ENCODE peak calls at places on chromosomes 6 and 20, in five cellular contexts. T is CD4-positive, alpha-beta memory T cell; Z is body of pancreas; O is trophoblast cell; W is brain microvascular endothelial cell. K is an unnamed sample.

GRCh38 chr20:47024461-47024937 is 129.9 kb downstream of the EYA2 start:
- DNase-seq in T (no peak), Z (no peak), O (no peak), W (no peak), K (no peak)

GRCh38 chr6:99850841-99851240 is 143.2 kb downstream of the MCHR2 start:
- DNase-seq in T (no peak), Z (no peak), O (no peak), W (no peak), K (no peak)

GRCh38 chr20:24241466-24241865 is 228.0 kb upstream of the SYNDIG1 start:
- DNase-seq in T (no peak), Z (no peak), O (no peak), W (no peak), K (no peak)

GRCh38 chr6:84516151-84516550 is 248.2 kb downstream of the TBX18 start:
- DNase-seq in T (no peak), Z (no peak), O (no peak), W (no peak), K (no peak)

GRCh38 chr6:111892431-111892830 is 19.2 kb upstream of the FYN start:
- DNase-seq in T (no peak), Z (no peak), O (no peak), W (no peak), K (no peak)

GRCh38 chr6:170316071-170316470 is 9.5 kb downstream of the FAM120B start:
- DNase-seq in T (no peak), Z (no peak), O (peak; percentile 84), W (peak; percentile 52), K (no peak)

GRCh38 chr6:143283887-143284640 is 166.4 kb downstream of the ADAT2 start:
- DNase-seq in T (no peak), Z (no peak), O (no peak), W (no peak), K (no peak)

GRCh38 chr6:1335367-1336037 is 23.6 kb downstream of the FOXQ1 start:
- DNase-seq in T (no peak), Z (peak; percentile 87), O (peak; percentile 96), W (no peak), K (no peak)

GRCh38 chr20:34567885-34568865 is 9.7 kb downstream of the MAP1LC3A start:
- DNase-seq in T (no peak), Z (no peak), O (no peak), W (no peak), K (no peak)

GRCh38 chr6:135936606-135937005 is 85.1 kb downstream of the PDE7B start:
- DNase-seq in T (no peak), Z (no peak), O (peak; percentile 83), W (peak; percentile 95), K (no peak)

DNA sequence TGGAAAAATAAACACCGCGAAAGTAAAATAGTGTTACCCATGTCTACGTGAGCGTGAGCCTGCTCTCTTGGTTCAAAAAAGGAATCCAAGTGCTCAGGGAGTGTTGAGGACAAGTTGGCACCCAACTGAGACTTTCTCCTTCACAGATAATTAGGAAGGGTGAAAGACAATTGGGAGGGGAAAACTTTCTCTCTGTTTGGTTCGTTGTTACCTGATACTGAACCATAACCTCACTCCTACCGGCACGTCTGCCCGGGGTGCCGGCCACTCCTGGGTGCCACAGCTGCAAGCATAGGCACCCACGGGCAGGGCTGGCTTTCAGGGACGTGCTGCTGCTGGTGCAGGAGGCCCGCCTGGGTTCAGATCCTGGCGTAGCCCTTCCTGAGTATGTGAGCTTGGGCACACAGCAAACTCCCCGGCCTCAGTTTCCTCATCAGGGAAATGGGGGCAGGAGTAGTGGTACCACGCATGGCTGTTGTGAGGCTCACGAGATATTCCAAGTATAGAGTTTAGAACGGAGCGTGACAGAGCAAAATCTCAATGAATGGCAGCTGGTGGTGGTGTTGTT is 38.2 kb upstream of the PMEPA1 start:
- DNase-seq in T (no peak), Z (no peak), O (no peak), W (peak; percentile 4), K (no peak)
- H3K4me3 ChIP-seq in T (no peak overlapping the region), Z (no peak overlapping the region), O (no peak overlapping the region), W (no peak overlapping the region), K (peak overlapping the region; percentile 39)

DNA sequence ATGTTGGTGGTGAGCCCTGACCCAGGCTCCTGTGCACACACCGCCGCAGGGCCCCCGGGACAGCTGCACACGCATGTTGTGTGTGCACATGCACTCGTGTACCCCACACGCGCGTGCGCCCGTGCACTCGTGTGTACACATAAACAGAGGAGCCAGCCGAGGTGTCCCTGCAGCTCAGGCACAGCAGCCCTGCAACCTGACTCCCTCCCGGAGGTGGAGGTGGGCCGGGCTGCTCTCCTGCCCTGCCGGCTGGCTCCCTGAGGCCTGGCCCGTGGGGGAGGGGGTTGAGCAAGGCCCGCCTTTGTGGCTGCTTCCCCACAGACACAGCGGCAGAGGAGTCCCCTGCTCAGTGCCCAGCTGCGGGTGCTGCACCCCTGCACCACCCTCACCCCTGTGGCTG is 661 bp downstream of the RBBP8NL start:
- DNase-seq in T (no peak), Z (peak; percentile 60), O (peak; percentile 45), W (no peak), K (no peak)
- H3K27ac ChIP-seq in T (no peak overlapping the region), Z (peak overlapping the region; percentile 81), O (peak overlapping the region; percentile 97), W (no peak overlapping the region), K (no peak overlapping the region)

GRCh38 chr20:3800878-3801260 is 4.8 kb downstream of the CDC25B start:
- DNase-seq in T (no peak), Z (no peak), O (no peak), W (no peak), K (no peak)

GRCh38 chr20:3801299-3801698 is 5.2 kb downstream of the CDC25B start:
- DNase-seq in T (no peak), Z (no peak), O (no peak), W (no peak), K (no peak)

GRCh38 chr20:3801846-3802245 is 5.7 kb downstream of the CDC25B start:
- DNase-seq in T (no peak), Z (no peak), O (no peak), W (no peak), K (no peak)

GRCh38 chr20:3798908-3799248 is 2.8 kb downstream of the CDC25B start:
- DNase-seq in T (no peak), Z (no peak), O (no peak), W (no peak), K (no peak)

DNA sequence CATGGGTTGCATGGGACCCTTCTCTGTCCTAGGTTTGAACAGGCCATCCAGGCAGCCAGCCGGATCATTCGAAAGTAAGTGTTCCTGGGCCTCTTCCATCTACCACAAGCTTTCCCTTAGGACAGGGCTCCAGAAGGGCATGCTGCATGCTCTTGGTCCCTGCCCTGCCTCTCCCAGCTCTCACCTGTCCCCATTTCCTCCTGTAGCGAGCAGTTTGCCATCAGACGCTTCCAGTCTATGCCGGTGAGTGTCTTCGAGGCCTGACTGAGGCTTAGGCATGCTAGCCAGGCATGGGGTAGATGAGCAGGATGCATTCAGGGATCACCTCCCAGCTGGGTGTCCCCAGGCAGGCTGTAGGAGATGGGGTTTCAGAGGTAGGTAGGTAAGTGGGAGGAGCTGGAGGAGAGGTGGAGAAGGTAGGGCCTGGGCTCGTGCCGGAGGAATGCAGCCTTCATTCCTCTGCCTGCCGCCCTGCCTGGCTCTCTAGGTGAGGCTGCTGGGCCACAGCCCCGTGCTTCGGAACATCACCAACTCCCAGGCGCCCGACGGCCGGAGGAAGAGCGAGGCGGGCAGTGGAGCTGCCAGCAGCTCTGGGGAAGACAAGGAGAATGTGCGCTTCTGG is 4.3 kb downstream of the CDC25B start:
- DNase-seq in T (no peak), Z (no peak), O (no peak), W (no peak), K (no peak)
- H3K4me3 ChIP-seq in T (no peak overlapping the region), Z (no peak overlapping the region), O (no peak overlapping the region), W (no peak overlapping the region), K (no peak overlapping the region)

DNA sequence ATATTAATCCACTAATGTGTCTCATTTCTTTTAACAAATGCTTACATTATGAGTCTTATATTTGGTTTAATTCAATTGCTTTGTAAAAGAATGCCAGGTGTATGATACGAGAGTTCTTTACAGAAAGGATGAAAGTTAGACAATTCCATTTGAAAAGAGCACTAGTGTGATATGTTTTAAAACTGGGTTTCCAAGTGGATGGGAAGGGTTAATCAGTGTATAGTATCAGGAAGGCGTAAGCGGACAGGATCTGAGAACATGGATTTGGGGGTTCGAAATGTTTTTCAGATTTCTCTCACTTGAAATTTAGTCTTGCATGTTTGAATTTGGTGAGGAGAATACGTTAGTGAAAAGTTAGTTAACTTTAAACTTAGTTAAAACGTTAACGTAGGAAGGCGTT is 2.6 kb downstream of the FOXO3 start:
- DNase-seq in T (no peak), Z (no peak), O (no peak), W (no peak), K (no peak)
- H3K27ac ChIP-seq in T (no peak overlapping the region), Z (peak overlapping the region; percentile 99), O (no peak overlapping the region), W (no peak overlapping the region), K (peak overlapping the region; percentile 100)

DNA sequence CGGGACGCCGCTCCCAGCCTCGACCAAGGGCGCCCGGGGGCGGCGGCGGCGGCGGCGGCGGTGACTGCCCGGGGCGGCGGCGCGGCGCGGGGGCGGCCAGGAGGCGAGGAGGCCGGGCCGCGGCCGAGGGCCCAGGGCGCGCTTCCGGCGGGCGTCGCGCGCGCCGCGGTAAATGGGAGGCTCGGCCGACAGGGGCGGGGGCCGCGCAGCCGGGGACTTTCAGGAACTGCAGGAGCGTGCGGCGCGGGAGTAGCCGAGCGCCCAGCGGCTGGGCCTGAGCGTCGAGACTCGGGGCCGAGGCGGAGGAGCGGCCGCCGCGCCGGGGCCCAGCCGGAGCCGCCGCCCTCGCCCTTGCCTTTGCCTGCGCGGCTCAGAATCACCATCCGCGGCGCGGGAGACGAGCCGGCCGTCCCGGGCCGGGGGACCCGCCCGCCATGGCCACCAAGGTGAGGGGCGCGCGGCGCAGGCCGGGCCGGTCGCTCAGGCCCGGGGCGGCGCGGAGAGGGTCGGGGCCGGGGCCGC is at the start of gene SNX9:
- DNase-seq in T (peak; percentile 66), Z (peak; percentile 85), O (peak; percentile 82), W (no peak), K (no peak)
- H3K4me3 ChIP-seq in T (peak within 1 kb of the TSS; percentile 62), Z (peak within 1 kb of the TSS; percentile 82), O (peak within 1 kb of the TSS; percentile 98), W (peak within 1 kb of the TSS; percentile 85), K (peak within 1 kb of the TSS; percentile 96)

DNA sequence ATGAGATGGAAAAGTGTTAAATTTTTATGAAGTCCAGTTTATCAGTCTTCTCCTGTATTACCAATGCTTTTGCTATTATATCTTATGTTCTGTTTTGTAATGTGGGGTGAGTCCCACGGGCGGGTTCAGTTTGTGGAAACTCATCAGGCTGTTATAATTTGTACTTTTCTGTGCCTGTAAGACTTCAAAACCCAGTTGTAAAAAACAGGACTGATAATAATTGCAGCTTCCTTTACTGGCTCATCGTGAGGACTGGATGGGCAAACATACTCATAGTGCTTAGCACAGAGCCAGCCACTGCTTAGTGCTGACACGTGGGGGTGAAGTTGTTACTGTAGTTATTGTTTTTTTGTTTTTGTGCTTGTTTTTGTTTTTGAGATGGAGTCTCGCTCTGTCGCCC is 45.6 kb downstream of the TGM2 start:
- DNase-seq in T (no peak), Z (no peak), O (no peak), W (no peak), K (peak; percentile 56)
- H3K27ac ChIP-seq in T (no peak overlapping the region), Z (no peak overlapping the region), O (no peak overlapping the region), W (no peak overlapping the region), K (no peak overlapping the region)

GRCh38 chr6:156886409-156886808 is 109.2 kb downstream of the ARID1B start:
- DNase-seq in T (no peak), Z (peak; percentile 67), O (peak; percentile 19), W (peak; percentile 35), K (no peak)
- H3K4me3 ChIP-seq in T (no peak overlapping the region), Z (no peak overlapping the region), O (no peak overlapping the region), W (no peak overlapping the region), K (no peak overlapping the region)

GRCh38 chr6:7042056-7042653 is 65.6 kb upstream of the RREB1 start:
- DNase-seq in T (no peak), Z (peak; percentile 38), O (peak; percentile 26), W (peak; percentile 33), K (no peak)
- H3K27ac ChIP-seq in T (no peak overlapping the region), Z (peak overlapping the region; percentile 70), O (peak overlapping the region; percentile 28), W (no peak overlapping the region), K (no peak overlapping the region)

K was measured in right atrium auricular region.